ENCODE peak calls at places on chromosomes 4 and X, in seven cellular contexts. One of them, this sample, is unnamed.

GRCh38 chrX:150463566-150463965 is 100.4 kb downstream of the MAMLD1 start:
- DNase-seq in fibroblast of lung: no peak
- DNase-seq in mesenchymal stem cell: no peak
- DNase-seq in H9: no peak
- DNase-seq in prostate gland: no peak
- DNase-seq in uterus: no peak
- DNase-seq in thyroid gland: no peak
- DNase-seq in this sample: no peak

GRCh38 chrX:120147537-120147936 is 10.9 kb upstream of the RHOXF2 start:
- DNase-seq in fibroblast of lung: no peak
- DNase-seq in uterus: no peak
- DNase-seq in mesenchymal stem cell: no peak
- DNase-seq in prostate gland: no peak
- DNase-seq in thyroid gland: no peak
- DNase-seq in H9: no peak
- DNase-seq in this sample: no peak

GRCh38 chrX:20248592-20249192 is 18.0 kb downstream of the RPS6KA3 start:
- DNase-seq in mesenchymal stem cell: no peak
- DNase-seq in H9: no peak
- DNase-seq in prostate gland: no peak
- DNase-seq in fibroblast of lung: no peak
- DNase-seq in thyroid gland: no peak
- DNase-seq in uterus: no peak
- DNase-seq in this sample: no peak

GRCh38 chr4:166324321-166324720 is 451.3 kb downstream of the TLL1 start:
- DNase-seq in prostate gland: no peak
- DNase-seq in H9: peak; percentile 42
- DNase-seq in thyroid gland: no peak
- DNase-seq in uterus: no peak
- DNase-seq in mesenchymal stem cell: peak; percentile 27
- DNase-seq in fibroblast of lung: peak; percentile 6
- DNase-seq in this sample: no peak

GRCh38 chrX:107935200-107935599 is 47.0 kb downstream of the TEX13B start:
- DNase-seq in fibroblast of lung: peak; percentile 20
- DNase-seq in mesenchymal stem cell: peak; percentile 22
- DNase-seq in H9: no peak
- DNase-seq in prostate gland: no peak
- DNase-seq in thyroid gland: peak; percentile 3
- DNase-seq in uterus: no peak
- DNase-seq in this sample: no peak

GRCh38 chr4:187839765-187840164 is 155.8 kb upstream of the ZFP42 start:
- DNase-seq in H9: no peak
- DNase-seq in fibroblast of lung: no peak
- DNase-seq in uterus: no peak
- DNase-seq in mesenchymal stem cell: no peak
- DNase-seq in thyroid gland: no peak
- DNase-seq in prostate gland: no peak
- DNase-seq in this sample: no peak

GRCh38 chr4:73341454-73341853 is 62.6 kb upstream of the ALB start:
- DNase-seq in mesenchymal stem cell: peak; percentile 56
- DNase-seq in prostate gland: peak; percentile 8
- DNase-seq in uterus: no peak
- DNase-seq in H9: peak; percentile 59
- DNase-seq in thyroid gland: no peak
- DNase-seq in fibroblast of lung: peak; percentile 68
- DNase-seq in this sample: no peak

GRCh38 chr4:93359609-93360008 is 468.9 kb upstream of the ATOH1 start:
- DNase-seq in mesenchymal stem cell: no peak
- DNase-seq in H9: no peak
- DNase-seq in prostate gland: no peak
- DNase-seq in thyroid gland: no peak
- DNase-seq in fibroblast of lung: no peak
- DNase-seq in uterus: no peak
- DNase-seq in this sample: no peak

GRCh38 chrX:133637765-133638164 is 222.5 kb upstream of the GPC4 start:
- DNase-seq in mesenchymal stem cell: no peak
- DNase-seq in uterus: no peak
- DNase-seq in H9: no peak
- DNase-seq in prostate gland: no peak
- DNase-seq in thyroid gland: no peak
- DNase-seq in fibroblast of lung: no peak
- DNase-seq in this sample: no peak

GRCh38 chr4:48913346-48913745 is 6.8 kb upstream of the OCIAD2 start:
- DNase-seq in uterus: peak; percentile 80
- DNase-seq in prostate gland: no peak
- DNase-seq in fibroblast of lung: peak; percentile 85
- DNase-seq in H9: no peak
- DNase-seq in mesenchymal stem cell: peak; percentile 69
- DNase-seq in thyroid gland: no peak
- DNase-seq in this sample: no peak

GRCh38 chr4:141802324-141802723 is 165.9 kb downstream of the IL15 start:
- DNase-seq in uterus: no peak
- DNase-seq in H9: no peak
- DNase-seq in thyroid gland: no peak
- DNase-seq in prostate gland: no peak
- DNase-seq in mesenchymal stem cell: no peak
- DNase-seq in fibroblast of lung: peak; percentile 52
- DNase-seq in this sample: no peak

GRCh38 chr4:55807556-55807955 is 12.0 kb upstream of the EXOC1L start:
- DNase-seq in fibroblast of lung: no peak
- DNase-seq in H9: no peak
- DNase-seq in thyroid gland: no peak
- DNase-seq in prostate gland: no peak
- DNase-seq in uterus: no peak
- DNase-seq in mesenchymal stem cell: no peak
- DNase-seq in this sample: no peak

GRCh38 chrX:19912-20571 is 261.1 kb upstream of the PLCXD1 start:
- DNase-seq in prostate gland: no peak
- DNase-seq in uterus: no peak
- DNase-seq in mesenchymal stem cell: peak; percentile 3
- DNase-seq in thyroid gland: peak; percentile 4
- DNase-seq in fibroblast of lung: no peak
- DNase-seq in H9: peak; percentile 27
- DNase-seq in this sample: peak; percentile 6

GRCh38 chrX:46376246-46376885 is 168.9 kb downstream of the ZNF674 start:
- DNase-seq in H9: peak; percentile 56
- DNase-seq in uterus: peak; percentile 20
- DNase-seq in fibroblast of lung: peak; percentile 69
- DNase-seq in prostate gland: peak; percentile 20
- DNase-seq in thyroid gland: peak; percentile 12
- DNase-seq in mesenchymal stem cell: peak; percentile 61
- DNase-seq in this sample: no peak

GRCh38 chr4:149264093-149264733 is 551.4 kb downstream of the IQCM start:
- DNase-seq in uterus: no peak
- DNase-seq in mesenchymal stem cell: peak; percentile 48
- DNase-seq in fibroblast of lung: peak; percentile 74
- DNase-seq in prostate gland: peak; percentile 5
- DNase-seq in thyroid gland: peak; percentile 17
- DNase-seq in H9: peak; percentile 46
- DNase-seq in this sample: no peak

GRCh38 chrX:115625577-115626301 is 64.8 kb downstream of the PLS3 start:
- DNase-seq in uterus: no peak
- DNase-seq in prostate gland: no peak
- DNase-seq in H9: no peak
- DNase-seq in thyroid gland: no peak
- DNase-seq in mesenchymal stem cell: peak; percentile 53
- DNase-seq in fibroblast of lung: peak; percentile 61
- DNase-seq in this sample: no peak
- H3K27ac ChIP-seq in uterus: peak overlapping the region; percentile 69
- H3K27ac ChIP-seq in prostate gland: no peak overlapping the region
- H3K27ac ChIP-seq in H9: no peak overlapping the region
- H3K27ac ChIP-seq in thyroid gland: peak overlapping the region; percentile 68
- H3K27ac ChIP-seq in mesenchymal stem cell: no peak overlapping the region
- H3K27ac ChIP-seq in fibroblast of lung: peak overlapping the region; percentile 65
- H3K27ac ChIP-seq in this sample: no peak overlapping the region

DNA sequence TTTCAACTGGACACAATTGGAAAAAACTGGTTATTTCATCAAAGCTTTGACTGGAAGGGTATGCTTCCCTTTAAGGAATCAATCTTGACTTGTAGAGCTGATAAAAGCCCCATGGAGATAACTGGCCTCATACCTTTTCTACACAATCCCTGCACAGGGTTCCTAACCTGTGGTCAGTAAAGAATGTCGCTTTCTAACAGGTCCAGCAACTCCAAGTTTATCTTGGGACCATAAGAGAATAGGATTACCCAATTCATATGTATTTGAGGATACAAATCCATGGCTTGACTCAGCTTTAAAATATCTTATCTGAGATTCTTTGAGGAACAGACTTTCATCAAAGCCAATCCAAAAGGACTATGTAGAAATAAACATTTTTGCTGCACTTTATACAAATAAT is 1399.8 kb upstream of the PABPC4L start:
- DNase-seq in uterus: no peak
- DNase-seq in H9: no peak
- DNase-seq in mesenchymal stem cell: no peak
- DNase-seq in prostate gland: no peak
- DNase-seq in fibroblast of lung: no peak
- DNase-seq in thyroid gland: no peak
- DNase-seq in this sample: no peak
- H3K9me3 ChIP-seq in uterus: no peaks in the 10 kb centered on the region
- H3K9me3 ChIP-seq in H9: peaks cover 11% of the 10 kb centered on the region
- H3K9me3 ChIP-seq in mesenchymal stem cell: peaks cover 53% of the 10 kb centered on the region
- H3K9me3 ChIP-seq in prostate gland: no peaks in the 10 kb centered on the region
- H3K9me3 ChIP-seq in fibroblast of lung: no peaks in the 10 kb centered on the region
- H3K9me3 ChIP-seq in thyroid gland: no peaks in the 10 kb centered on the region
- H3K9me3 ChIP-seq in this sample: peaks cover 19% of the 10 kb centered on the region

GRCh38 chr4:179123079-179123478 is 1680.8 kb upstream of the AGA start:
- DNase-seq in thyroid gland: no peak
- DNase-seq in uterus: no peak
- DNase-seq in H9: no peak
- DNase-seq in prostate gland: no peak
- DNase-seq in mesenchymal stem cell: no peak
- DNase-seq in fibroblast of lung: no peak
- DNase-seq in this sample: no peak
- H3K27ac ChIP-seq in thyroid gland: no peak overlapping the region
- H3K27ac ChIP-seq in uterus: no peak overlapping the region
- H3K27ac ChIP-seq in H9: no peak overlapping the region
- H3K27ac ChIP-seq in prostate gland: no peak overlapping the region
- H3K27ac ChIP-seq in mesenchymal stem cell: no peak overlapping the region
- H3K27ac ChIP-seq in fibroblast of lung: no peak overlapping the region
- H3K27ac ChIP-seq in this sample: no peak overlapping the region

GRCh38 chr4:253936-254756 is 51.1 kb downstream of the ZNF732 start:
- DNase-seq in mesenchymal stem cell: no peak
- DNase-seq in uterus: no peak
- DNase-seq in prostate gland: no peak
- DNase-seq in fibroblast of lung: no peak
- DNase-seq in thyroid gland: no peak
- DNase-seq in H9: no peak
- DNase-seq in this sample: no peak
- H3K9me3 ChIP-seq in mesenchymal stem cell: peaks cover 96% of the 10 kb centered on the region
- H3K9me3 ChIP-seq in uterus: peaks cover 74% of the 10 kb centered on the region
- H3K9me3 ChIP-seq in prostate gland: no peaks in the 10 kb centered on the region
- H3K9me3 ChIP-seq in fibroblast of lung: no peaks in the 10 kb centered on the region
- H3K9me3 ChIP-seq in thyroid gland: peaks cover 8% of the 10 kb centered on the region
- H3K9me3 ChIP-seq in H9: peaks cover 68% of the 10 kb centered on the region
- H3K9me3 ChIP-seq in this sample: peaks cover 75% of the 10 kb centered on the region

GRCh38 chrX:137565921-137566745 is at the start of gene ZIC3:
- DNase-seq in fibroblast of lung: peak; percentile 1
- DNase-seq in uterus: no peak
- DNase-seq in prostate gland: peak; percentile 19
- DNase-seq in thyroid gland: peak; percentile 61
- DNase-seq in mesenchymal stem cell: peak; percentile 0
- DNase-seq in H9: peak; percentile 88
- DNase-seq in this sample: no peak

GRCh38 chrX:137567474-137568232 is 1.7 kb downstream of the ZIC3 start:
- DNase-seq in prostate gland: no peak
- DNase-seq in H9: peak; percentile 27
- DNase-seq in fibroblast of lung: no peak
- DNase-seq in mesenchymal stem cell: no peak
- DNase-seq in thyroid gland: no peak
- DNase-seq in uterus: no peak
- DNase-seq in this sample: no peak

GRCh38 chrX:137568741-137569469 is 3.0 kb downstream of the ZIC3 start:
- DNase-seq in uterus: no peak
- DNase-seq in fibroblast of lung: no peak
- DNase-seq in mesenchymal stem cell: no peak
- DNase-seq in H9: peak; percentile 31
- DNase-seq in thyroid gland: no peak
- DNase-seq in prostate gland: no peak
- DNase-seq in this sample: no peak

GRCh38 chrX:137566746-137567473 is 983 bp downstream of the ZIC3 start:
- DNase-seq in H9: no peak
- DNase-seq in fibroblast of lung: no peak
- DNase-seq in thyroid gland: no peak
- DNase-seq in prostate gland: no peak
- DNase-seq in uterus: no peak
- DNase-seq in mesenchymal stem cell: no peak
- DNase-seq in this sample: no peak

GRCh38 chrX:137569470-137569891 is 3.6 kb downstream of the ZIC3 start:
- DNase-seq in thyroid gland: no peak
- DNase-seq in mesenchymal stem cell: no peak
- DNase-seq in fibroblast of lung: no peak
- DNase-seq in H9: no peak
- DNase-seq in prostate gland: no peak
- DNase-seq in uterus: no peak
- DNase-seq in this sample: no peak
- H3K27ac ChIP-seq in thyroid gland: no peak overlapping the region
- H3K27ac ChIP-seq in mesenchymal stem cell: no peak overlapping the region
- H3K27ac ChIP-seq in fibroblast of lung: no peak overlapping the region
- H3K27ac ChIP-seq in H9: no peak overlapping the region
- H3K27ac ChIP-seq in prostate gland: no peak overlapping the region
- H3K27ac ChIP-seq in uterus: no peak overlapping the region
- H3K27ac ChIP-seq in this sample: no peak overlapping the region

DNA sequence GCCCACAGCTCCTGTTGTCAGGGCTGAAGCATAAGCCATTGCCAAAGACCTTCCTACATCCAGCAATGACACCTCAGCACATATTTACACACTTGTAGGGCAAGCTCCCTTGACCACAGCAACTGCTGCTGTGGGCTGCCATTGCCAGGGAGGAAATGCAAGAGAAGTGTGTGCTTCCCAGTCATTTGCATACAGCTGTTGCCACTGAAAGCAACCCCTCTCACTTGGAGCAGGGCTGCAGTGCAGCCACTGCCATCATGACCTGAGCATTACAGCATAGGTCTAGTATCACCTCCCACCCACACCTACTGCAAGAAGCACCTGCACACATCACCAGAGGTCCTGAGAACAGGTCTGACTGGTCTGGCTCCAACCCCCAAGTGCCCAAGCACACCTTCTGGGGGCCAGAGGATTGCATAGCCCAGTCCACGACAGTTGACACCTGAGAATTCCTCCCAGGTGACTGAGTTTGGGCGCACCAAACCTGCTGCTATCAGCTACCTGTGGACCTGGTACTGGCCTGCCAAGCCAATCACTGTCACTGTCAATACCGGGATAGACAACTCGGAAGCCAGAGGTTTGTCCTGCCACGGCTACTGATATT is 636.5 kb upstream of the SLIT2 start:
- DNase-seq in mesenchymal stem cell: no peak
- DNase-seq in H9: peak; percentile 20
- DNase-seq in uterus: no peak
- DNase-seq in prostate gland: no peak
- DNase-seq in thyroid gland: no peak
- DNase-seq in fibroblast of lung: no peak
- DNase-seq in this sample: no peak
- H3K9me3 ChIP-seq in mesenchymal stem cell: peaks cover 10% of the 10 kb centered on the region
- H3K9me3 ChIP-seq in H9: no peaks in the 10 kb centered on the region
- H3K9me3 ChIP-seq in uterus: peaks cover 5% of the 10 kb centered on the region
- H3K9me3 ChIP-seq in prostate gland: no peaks in the 10 kb centered on the region
- H3K9me3 ChIP-seq in thyroid gland: no peaks in the 10 kb centered on the region
- H3K9me3 ChIP-seq in fibroblast of lung: no peaks in the 10 kb centered on the region
- H3K9me3 ChIP-seq in this sample: peaks cover 15% of the 10 kb centered on the region

This sample was measured in CD4-positive, alpha-beta T cell.